ENCODE peak calls at places on chromosomes 3 and 15, in eight cellular contexts. Z, E, U, L, M, G, H and C are unnamed samples.

GRCh38 chr3:48372862-48373435 is 930 bp downstream of the FBXW12 start:
- DNase-seq in Z (no peak), E (no peak), U (no peak), L (no peak), M (no peak), G (no peak), H (no peak), C (no peak)

GRCh38 chr3:150107429-150108175 is 136.9 kb upstream of the PFN2 start:
- DNase-seq in Z (no peak), E (no peak), U (no peak), L (no peak), M (no peak), G (no peak), H (no peak), C (no peak)

GRCh38 chr3:184742676-184743135 is 30.8 kb upstream of the MAGEF1 start:
- DNase-seq in Z (no peak), E (peak), U (no peak), L (no peak), M (peak), G (no peak), H (no peak), C (no peak)

GRCh38 chr3:108887777-108888176 is 65.2 kb downstream of the TRAT1 start:
- DNase-seq in Z (no peak), E (no peak), U (no peak), L (peak), M (no peak), G (no peak), H (no peak), C (no peak)

GRCh38 chr3:11654166-11654565 is 10.5 kb upstream of the VGLL4 start:
- DNase-seq in Z (no peak), E (no peak), U (no peak), L (no peak), M (no peak), G (no peak), H (no peak), C (no peak)

GRCh38 chr3:9183811-9184463 is 65.5 kb downstream of the SRGAP3 start:
- DNase-seq in Z (no peak), E (no peak), U (no peak), L (peak), M (no peak), G (no peak), H (no peak), C (no peak)

GRCh38 chr15:73442968-73443367 is at the start of gene REC114:
- DNase-seq in Z (no peak), E (no peak), U (no peak), L (no peak), M (no peak), G (no peak), H (no peak), C (no peak)

GRCh38 chr3:87793322-87793877 is 265.4 kb downstream of the CGGBP1 start:
- DNase-seq in Z (no peak), E (no peak), U (no peak), L (no peak), M (no peak), G (no peak), H (no peak), C (no peak)

GRCh38 chr3:177934001-177934891 is 602.0 kb upstream of the KCNMB2 start:
- DNase-seq in Z (no peak), E (no peak), U (no peak), L (no peak), M (no peak), G (peak), H (no peak), C (no peak)

GRCh38 chr3:60931452-60931851 is 319.8 kb downstream of the FHIT start:
- DNase-seq in Z (no peak), E (no peak), U (no peak), L (no peak), M (no peak), G (no peak), H (no peak), C (no peak)

GRCh38 chr3:52248816-52249547 is 3.4 kb downstream of the PPM1M start:
- DNase-seq in Z (no peak), E (peak), U (no peak), L (no peak), M (no peak), G (no peak), H (no peak), C (no peak)

GRCh38 chr3:31420311-31420710 is 112.4 kb upstream of the STT3B start:
- DNase-seq in Z (no peak), E (no peak), U (no peak), L (no peak), M (no peak), G (no peak), H (no peak), C (no peak)

GRCh38 chr3:171320721-171321120 is 139.5 kb downstream of the TNIK start:
- DNase-seq in Z (no peak), E (no peak), U (no peak), L (no peak), M (no peak), G (no peak), H (no peak), C (no peak)

GRCh38 chr3:8776406-8776805 is 7.0 kb upstream of the OXTR start:
- DNase-seq in Z (no peak), E (no peak), U (no peak), L (no peak), M (no peak), G (no peak), H (no peak), C (no peak)

GRCh38 chr15:78565951-78566774 is 843 bp downstream of the CHRNA5 start:
- DNase-seq in Z (no peak), E (no peak), U (no peak), L (peak), M (no peak), G (no peak), H (no peak), C (no peak)

GRCh38 chr3:171383206-171384018 is 76.8 kb downstream of the TNIK start:
- DNase-seq in Z (no peak), E (no peak), U (no peak), L (no peak), M (no peak), G (no peak), H (no peak), C (no peak)

GRCh38 chr15:72155021-72155621 is 36.9 kb downstream of the SENP8 start:
- DNase-seq in Z (no peak), E (peak), U (no peak), L (no peak), M (peak), G (peak), H (peak), C (no peak)

GRCh38 chr15:37695719-37696118 is 238.7 kb upstream of the TMCO5A start:
- DNase-seq in Z (no peak), E (no peak), U (no peak), L (no peak), M (no peak), G (no peak), H (no peak), C (no peak)

GRCh38 chr3:16309558-16309957 is 44.5 kb downstream of the OXNAD1 start:
- DNase-seq in Z (peak), E (no peak), U (no peak), L (no peak), M (no peak), G (no peak), H (no peak), C (peak)

GRCh38 chr3:134033315-134033996 is 3.7 kb upstream of the SLCO2A1 start:
- DNase-seq in Z (no peak), E (no peak), U (no peak), L (no peak), M (no peak), G (no peak), H (no peak), C (no peak)

GRCh38 chr3:149473991-149474819 is at the start of gene TM4SF4:
- DNase-seq in Z (no peak), E (no peak), U (no peak), L (no peak), M (no peak), G (no peak), H (no peak), C (no peak)

GRCh38 chr15:70778258-70779076 is 15.1 kb upstream of the UACA start:
- DNase-seq in Z (no peak), E (no peak), U (no peak), L (no peak), M (no peak), G (no peak), H (no peak), C (no peak)

GRCh38 chr3:82281205-82281604 is 519.8 kb upstream of the GBE1 start:
- DNase-seq in Z (no peak), E (no peak), U (no peak), L (no peak), M (no peak), G (no peak), H (no peak), C (no peak)

GRCh38 chr3:112378989-112379692 is 46.2 kb downstream of the CD200 start:
- DNase-seq in Z (no peak), E (no peak), U (no peak), L (no peak), M (no peak), G (no peak), H (no peak), C (no peak)

GRCh38 chr15:89383635-89384604 is 49.3 kb upstream of the POLG start:
- DNase-seq in Z (no peak), E (peak), U (no peak), L (no peak), M (peak), G (peak), H (no peak), C (no peak)